ENCODE peak calls at places on chromosome 20, in nine cellular contexts. T, E, B, O, K, A, L, G and X are unnamed samples.

GRCh38 chr20:5899444-5899843 is 50.9 kb downstream of the TRMT6 start:
- DNase-seq in E (no peak), A (no peak), G (no peak), B (no peak), K (no peak), L (no peak), O (no peak), T (no peak), X (no peak)

GRCh38 chr20:36305602-36306556 is at the start of gene DLGAP4:
- DNase-seq in B (no peak), T (no peak), G (no peak), O (no peak), E (no peak), L (no peak), K (no peak), A (peak; percentile 54), X (no peak)

GRCh38 chr20:4956200-4956810 is 45.0 kb downstream of the SLC23A2 start:
- DNase-seq in K (no peak), L (peak; percentile 74), E (peak; percentile 71), A (peak; percentile 66), G (peak; percentile 34), O (peak; percentile 60), T (no peak), B (peak; percentile 77), X (no peak)

GRCh38 chr20:21521596-21522478 is 8.0 kb upstream of the NKX2-2 start:
- DNase-seq in E (no peak), L (no peak), K (no peak), G (no peak), O (no peak), T (no peak), A (no peak), B (no peak), X (no peak)

GRCh38 chr20:46959081-46959692 is 64.5 kb downstream of the EYA2 start:
- DNase-seq in O (no peak), L (peak; percentile 94), E (peak; percentile 95), K (no peak), G (peak; percentile 22), T (no peak), A (no peak), B (no peak), X (no peak)

GRCh38 chr20:4546786-4547185 is 174.9 kb upstream of the PRND start:
- DNase-seq in A (no peak), E (peak; percentile 87), O (peak; percentile 87), G (peak; percentile 65), B (no peak), K (no peak), T (no peak), L (peak; percentile 80), X (no peak)

GRCh38 chr20:38286586-38287502 is 17.1 kb upstream of the BPI start:
- DNase-seq in E (no peak), A (no peak), K (no peak), T (no peak), G (no peak), L (no peak), O (no peak), B (no peak), X (no peak)

GRCh38 chr20:3218307-3218988 is 9.2 kb downstream of the ITPA start:
- DNase-seq in L (peak; percentile 14), E (peak; percentile 63), K (no peak), T (peak; percentile 66), A (peak; percentile 60), O (peak; percentile 54), G (no peak), B (peak; percentile 43), X (peak; percentile 71)

GRCh38 chr20:48536206-48536605 is 291.6 kb downstream of the PREX1 start:
- DNase-seq in B (no peak), E (no peak), K (no peak), T (no peak), G (no peak), L (no peak), O (no peak), A (no peak), X (no peak)

GRCh38 chr20:20237093-20237959 is 130.6 kb upstream of the INSM1 start:
- DNase-seq in A (peak; percentile 75), L (peak; percentile 34), T (peak; percentile 46), G (peak; percentile 28), B (peak; percentile 41), E (peak; percentile 69), O (peak; percentile 55), K (no peak), X (no peak)

GRCh38 chr20:22584630-22584921 is 204 bp upstream of the FOXA2 start:
- DNase-seq in E (no peak), T (peak; percentile 88), L (no peak), G (no peak), K (no peak), A (no peak), O (peak; percentile 47), B (no peak), X (no peak)

GRCh38 chr20:4925842-4926530 is 75.3 kb downstream of the SLC23A2 start:
- DNase-seq in O (peak; percentile 48), T (peak; percentile 56), A (no peak), G (no peak), E (peak; percentile 73), B (no peak), K (no peak), L (peak; percentile 57), X (no peak)

GRCh38 chr20:32034581-32035397 is 17.3 kb upstream of the HCK start:
- DNase-seq in B (peak; percentile 51), A (no peak), G (no peak), O (no peak), E (peak; percentile 37), T (no peak), K (no peak), L (no peak), X (no peak)
- H3K27ac ChIP-seq in B (no peak overlapping the region), A (no peak overlapping the region), G (no peak overlapping the region), O (no peak overlapping the region), E (no peak overlapping the region), T (no peak overlapping the region), K (peak overlapping the region; percentile 42), L (no peak overlapping the region), X (no peak overlapping the region)

GRCh38 chr20:62776035-62776691 is 20.1 kb upstream of the MRGBP start:
- DNase-seq in L (no peak), K (no peak), T (no peak), E (no peak), A (no peak), O (no peak), B (no peak), G (no peak), X (no peak)
- H3K4me3 ChIP-seq in L (no peak overlapping the region), K (no peak overlapping the region), T (no peak overlapping the region), E (no peak overlapping the region), A (no peak overlapping the region), O (no peak overlapping the region), B (peak overlapping the region; percentile 63), G (peak overlapping the region; percentile 84), X (peak overlapping the region; percentile 58)

DNA sequence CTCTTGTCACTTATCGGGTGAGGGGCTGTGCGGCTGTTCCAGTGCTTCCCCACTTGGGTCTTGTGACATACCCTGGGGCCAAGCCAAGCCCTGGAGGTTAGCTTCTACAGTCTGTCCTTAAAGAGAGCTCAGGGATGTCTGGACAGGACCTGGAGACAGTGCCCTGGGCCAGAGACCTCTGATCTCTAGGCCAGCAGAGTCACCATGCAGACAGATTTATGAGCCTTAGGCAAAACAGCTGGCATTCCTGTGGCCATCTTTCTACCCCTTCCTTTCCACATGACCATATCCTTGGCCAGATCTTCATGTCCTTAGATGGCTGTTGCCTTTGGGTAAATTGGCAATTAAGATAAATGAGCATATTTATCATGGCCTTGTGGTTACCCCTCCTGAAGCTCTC is 678.6 kb downstream of the MAFB start:
- DNase-seq in B (no peak), O (no peak), E (peak; percentile 25), K (no peak), T (no peak), A (no peak), L (no peak), G (no peak), X (no peak)
- H3K9me3 ChIP-seq in B (no peaks in the 10 kb centered on the region), O (no peaks in the 10 kb centered on the region), E (peaks cover 3% of the 10 kb centered on the region), K (no peaks in the 10 kb centered on the region), T (no peaks in the 10 kb centered on the region), A (no peaks in the 10 kb centered on the region), L (no peaks in the 10 kb centered on the region), G (peaks cover 21% of the 10 kb centered on the region), X (no peaks in the 10 kb centered on the region)

DNA sequence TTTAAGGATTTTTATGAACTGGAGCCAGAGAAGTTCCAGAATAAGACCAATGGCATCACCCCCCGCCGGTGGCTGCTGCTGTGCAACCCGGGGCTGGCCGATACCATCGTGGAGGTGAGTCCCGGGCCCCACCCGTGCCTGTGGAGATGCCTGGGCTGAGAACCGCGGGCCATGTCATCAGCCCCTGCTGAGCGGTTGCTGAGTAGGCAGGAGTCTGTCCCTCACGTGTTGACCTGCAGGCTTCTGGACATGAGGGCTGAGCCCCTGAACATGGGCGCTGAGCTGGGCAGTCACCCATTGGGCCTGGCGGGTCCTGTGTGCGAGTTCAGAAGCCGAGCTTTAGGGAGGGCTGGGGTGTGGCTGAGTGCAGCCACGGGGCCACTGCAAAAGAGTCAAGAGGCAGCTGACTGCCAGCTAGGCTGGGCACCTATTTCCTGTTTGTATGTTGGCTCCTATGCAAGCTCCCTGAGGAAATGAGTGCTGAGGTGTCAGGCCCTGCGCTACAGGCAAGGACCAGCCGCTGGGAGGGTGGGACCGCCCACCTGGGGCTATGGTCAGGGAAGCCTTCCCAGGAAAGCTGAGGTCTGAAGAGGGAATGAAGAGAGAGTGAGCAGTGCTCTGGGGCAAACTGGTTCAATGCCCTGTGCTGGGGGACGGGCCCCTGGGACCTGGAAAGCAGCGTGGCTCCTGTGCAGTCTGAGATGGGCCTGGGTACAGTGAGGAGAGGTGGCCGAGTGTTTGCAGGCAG is 34.3 kb downstream of the PYGB start:
- DNase-seq in O (no peak), K (no peak), L (no peak), B (no peak), G (no peak), E (no peak), A (no peak), T (no peak), X (no peak)
- H3K27ac ChIP-seq in O (peak overlapping the region; percentile 33), K (peak overlapping the region; percentile 46), L (no peak overlapping the region), B (no peak overlapping the region), G (no peak overlapping the region), E (no peak overlapping the region), A (no peak overlapping the region), T (no peak overlapping the region), X (no peak overlapping the region)

GRCh38 chr20:53639128-53639527 is 45.5 kb upstream of the ZNF217 start:
- DNase-seq in G (no peak), O (no peak), B (no peak), A (no peak), K (no peak), E (no peak), L (no peak), T (no peak), X (no peak)

GRCh38 chr20:53643031-53643832 is 49.6 kb upstream of the ZNF217 start:
- DNase-seq in E (peak; percentile 89), T (peak; percentile 74), A (no peak), L (peak; percentile 60), G (peak; percentile 57), B (peak; percentile 80), K (peak; percentile 92), O (peak; percentile 84), X (peak; percentile 71)

GRCh38 chr20:53639647-53640440 is 46.2 kb upstream of the ZNF217 start:
- DNase-seq in A (no peak), T (no peak), K (no peak), E (no peak), B (no peak), G (no peak), L (no peak), O (no peak), X (no peak)

GRCh38 chr20:53645582-53645897 is 51.9 kb upstream of the ZNF217 start:
- DNase-seq in G (no peak), E (no peak), B (no peak), T (no peak), O (no peak), A (no peak), L (no peak), K (no peak), X (no peak)

GRCh38 chr20:53642196-53643030 is 48.8 kb upstream of the ZNF217 start:
- DNase-seq in O (peak; percentile 92), K (no peak), A (peak; percentile 54), L (no peak), B (peak; percentile 53), G (peak; percentile 89), E (peak; percentile 72), T (peak; percentile 66), X (peak; percentile 25)
- H3K4me3 ChIP-seq in O (no peak overlapping the region), K (peak overlapping the region; percentile 37), A (no peak overlapping the region), L (no peak overlapping the region), B (peak overlapping the region; percentile 34), G (peak overlapping the region; percentile 35), E (peak overlapping the region; percentile 56), T (no peak overlapping the region), X (peak overlapping the region; percentile 47)